ENCODE peak calls at places on chromosomes 16 and 17, in four cellular contexts. R is GM12892, L is breast epithelium, T is lower leg skin. K is an unnamed sample.

GRCh38 chr17:1005361-1005946 is 8.5 kb downstream of the TIMM22 start:
- DNase-seq in R (no peak), L (peak), T (no peak), K (peak)

GRCh38 chr16:69894675-69895074 is 56.5 kb upstream of the CLEC18A start:
- DNase-seq in R (no peak), L (peak), T (no peak), K (no peak)

GRCh38 chr17:74840989-74841666 is 18.6 kb downstream of the GRIN2C start:
- DNase-seq in R (no peak), L (peak), T (peak), K (no peak)

GRCh38 chr17:45395569-45396415 is 36.9 kb downstream of the ARHGAP27 start:
- DNase-seq in R (no peak), L (no peak), T (no peak), K (no peak)

GRCh38 chr17:76000016-76000754 is 470 bp upstream of the CDK3 start:
- DNase-seq in R (peak), L (no peak), T (no peak), K (peak)

GRCh38 chr17:79152636-79153035 is 78.0 kb downstream of the ENGASE start:
- DNase-seq in R (no peak), L (no peak), T (no peak), K (no peak)

GRCh38 chr16:79698341-79698753 is 97.8 kb upstream of the MAF start:
- DNase-seq in R (no peak), L (no peak), T (no peak), K (peak)

GRCh38 chr17:76383645-76384221 is 676 bp upstream of the SPHK1 start:
- DNase-seq in R (peak), L (peak), T (no peak), K (no peak)

GRCh38 chr16:82055728-82056549 is 20.9 kb downstream of the HSD17B2 start:
- DNase-seq in R (no peak), L (no peak), T (no peak), K (no peak)

GRCh38 chr16:76749780-76750375 is 441.1 kb upstream of the MON1B start:
- DNase-seq in R (no peak), L (no peak), T (no peak), K (no peak)

GRCh38 chr17:81379523-81379942 is 15.7 kb upstream of the BAHCC1 start:
- DNase-seq in R (no peak), L (peak), T (no peak), K (no peak)

GRCh38 chr16:86300746-86301480 is 209.4 kb upstream of the FOXF1 start:
- DNase-seq in R (no peak), L (no peak), T (no peak), K (no peak)

GRCh38 chr16:67526149-67526732 is 2.4 kb upstream of the RIPOR1 start:
- DNase-seq in R (no peak), L (no peak), T (no peak), K (no peak)

GRCh38 chr17:22703786-22704441 is 1011.6 kb downstream of the KCNJ18 start:
- DNase-seq in R (no peak), L (no peak), T (no peak), K (no peak)

GRCh38 chr17:28744104-28744801 is 442 bp downstream of the TRAF4 start:
- DNase-seq in R (no peak), L (peak), T (no peak), K (peak)

GRCh38 chr16:47143329-47143676 is 442 bp downstream of the NETO2 start:
- DNase-seq in R (peak), L (peak), T (no peak), K (peak)

GRCh38 chr16:84159006-84159405 is 13.9 kb downstream of the DNAAF1 start:
- DNase-seq in R (no peak), L (no peak), T (no peak), K (no peak)

GRCh38 chr16:11328172-11329079 is 16.8 kb upstream of the RMI2 start:
- DNase-seq in R (peak), L (no peak), T (peak), K (peak)

GRCh38 chr17:31678431-31678830 is 180.6 kb downstream of the COPRS start:
- DNase-seq in R (no peak), L (no peak), T (no peak), K (peak)

GRCh38 chr17:56945938-56946337 is 14.9 kb downstream of the COIL start:
- DNase-seq in R (no peak), L (no peak), T (no peak), K (no peak)

GRCh38 chr16:78478267-78478821 is 378.9 kb downstream of the WWOX start:
- DNase-seq in R (no peak), L (no peak), T (no peak), K (no peak)

GRCh38 chr16:4381072-4381934 is 9.7 kb downstream of the VASN start:
- DNase-seq in R (no peak), L (peak), T (no peak), K (no peak)
- TF ChIP-seq POLR2A in R (no peak), L (no peak), T (no peak), K (no peak)

GRCh38 chr17:48021964-48022363 is 15.6 kb downstream of the COPZ2 start:
- DNase-seq in R (no peak), L (no peak), T (no peak), K (no peak)

GRCh38 chr17:48025040-48025903 is 12.3 kb downstream of the COPZ2 start:
- DNase-seq in R (peak), L (peak), T (peak), K (peak)

GRCh38 chr17:48024149-48025039 is 13.2 kb downstream of the COPZ2 start:
- DNase-seq in R (no peak), L (peak), T (peak), K (peak)

GRCh38 chr17:48022906-48023305 is 14.7 kb downstream of the COPZ2 start:
- DNase-seq in R (no peak), L (no peak), T (no peak), K (no peak)

GRCh38 chr17:48023408-48024148 is 14.0 kb downstream of the COPZ2 start:
- DNase-seq in R (no peak), L (peak), T (peak), K (peak)
- TF ChIP-seq POLR2A in R (no peak), L (no peak), T (no peak), K (peak)

GRCh38 chr16:51641191-51641765 is 490.2 kb upstream of the SALL1 start:
- DNase-seq in R (no peak), L (no peak), T (no peak), K (no peak)

GRCh38 chr16:51640196-51640595 is 489.1 kb upstream of the SALL1 start:
- DNase-seq in R (no peak), L (no peak), T (no peak), K (no peak)

GRCh38 chr16:51638338-51639135 is 487.5 kb upstream of the SALL1 start:
- DNase-seq in R (no peak), L (no peak), T (no peak), K (no peak)

GRCh38 chr16:51637744-51638100 is 486.7 kb upstream of the SALL1 start:
- DNase-seq in R (no peak), L (no peak), T (no peak), K (no peak)

GRCh38 chr16:51636913-51637743 is 486.1 kb upstream of the SALL1 start:
- DNase-seq in R (no peak), L (no peak), T (no peak), K (no peak)
- TF ChIP-seq POLR2A in R (no peak), L (no peak), T (no peak), K (no peak)

GRCh38 chr16:1567988-1568387 is 34.5 kb downstream of the TMEM204 start:
- DNase-seq in R (no peak), L (no peak), T (no peak), K (no peak)
- TF ChIP-seq POLR2A in R (no peak), L (no peak), T (no peak), K (no peak)

DNA sequence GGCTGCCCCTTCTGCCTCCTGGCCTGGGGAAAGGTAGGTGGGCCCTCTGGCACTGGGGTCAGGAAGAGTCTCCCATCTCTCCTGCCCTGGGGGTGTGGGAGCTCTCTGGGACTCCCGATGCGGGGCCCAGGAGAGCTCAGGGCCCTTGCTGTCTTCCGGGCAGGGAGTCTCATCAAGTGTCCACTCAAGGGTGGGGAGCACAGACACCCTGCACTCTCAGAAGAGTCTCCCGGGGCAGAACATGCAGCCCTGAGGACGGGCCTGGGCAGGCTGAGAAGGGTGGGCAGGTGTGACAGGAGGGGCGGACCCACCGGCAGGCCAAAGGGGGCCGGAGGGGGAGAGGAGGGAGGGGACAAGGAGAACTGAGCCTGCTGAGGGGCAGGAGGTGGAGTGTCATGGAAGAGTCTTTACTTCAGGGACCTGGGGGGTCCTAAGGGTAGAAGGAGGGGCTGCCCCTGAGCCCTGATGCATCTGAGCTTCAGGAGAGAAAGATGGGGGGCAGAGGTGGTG is 8.4 kb upstream of the PKMYT1 start:
- DNase-seq in R (no peak), L (no peak), T (no peak), K (no peak)
- TF ChIP-seq POLR2A in R (no peak), L (no peak), T (no peak), K (no peak)

GRCh38 chr17:21286771-21287702 is 2.5 kb downstream of the MAP2K3 start:
- DNase-seq in R (no peak), L (no peak), T (no peak), K (no peak)

GRCh38 chr17:21284319-21285163 is at the start of gene MAP2K3:
- DNase-seq in R (peak), L (peak), T (peak), K (peak)

GRCh38 chr17:21285164-21286065 is 904 bp downstream of the MAP2K3 start:
- DNase-seq in R (no peak), L (peak), T (no peak), K (peak)

GRCh38 chr17:21287703-21288449 is 3.4 kb downstream of the MAP2K3 start:
- DNase-seq in R (no peak), L (peak), T (peak), K (peak)

GRCh38 chr17:21286066-21286770 is 1.7 kb downstream of the MAP2K3 start:
- DNase-seq in R (no peak), L (peak), T (peak), K (peak)
- TF ChIP-seq POLR2A in R (no peak), L (no peak), T (no peak), K (peak)

GRCh38 chr17:65181237-65182061 is 44.3 kb downstream of the RGS9 start:
- DNase-seq in R (peak), L (no peak), T (no peak), K (no peak)
- TF ChIP-seq POLR2A in R (peak), L (no peak), T (no peak), K (no peak)

GRCh38 chr17:4003501-4004421 is 39.5 kb upstream of the ATP2A3 start:
- DNase-seq in R (no peak), L (no peak), T (no peak), K (no peak)
- TF ChIP-seq POLR2A in R (no peak), L (no peak), T (no peak), K (no peak)